ENCODE peak calls at places on chromosomes 16 and 17, in nine cellular contexts. P is pancreas; T is heart left ventricle; A is body of pancreas; Q is left ventricle myocardium inferior; E is NCI-H2029; S is iPS-NIHi11; L is stimulated activated naive B cell treated with anti-CD40 and anti-IgM and Interleukin-4, amounts not matched to agents 10 μg/mL and 1 μg/mL and 100 μg/mL, for 72 hours; C is kidney glomerular epithelial cell. D is an unnamed sample.

GRCh38 chr16:87721622-87722565 is 43.9 kb downstream of the KLHDC4 start:
- DNase-seq in E (no peak), S (no peak), P (no peak), Q (no peak), L (no peak), A (no peak), T (no peak), C (no peak), D (no peak)

GRCh38 chr17:3687949-3688614 is 7.9 kb downstream of the P2RX5 start:
- DNase-seq in S (peak), E (no peak), P (no peak), L (peak), A (no peak), T (no peak), C (no peak), Q (no peak), D (no peak)

GRCh38 chr17:73292031-73292531 is 19.7 kb downstream of the CDC42EP4 start:
- DNase-seq in Q (peak), E (no peak), S (no peak), C (peak), A (peak), L (no peak), T (peak), P (no peak), D (no peak)

GRCh38 chr16:48542020-48542473 is 67.9 kb downstream of the N4BP1 start:
- DNase-seq in Q (peak), S (peak), P (peak), L (no peak), C (peak), T (peak), A (peak), E (no peak), D (no peak)

GRCh38 chr17:15133143-15133542 is 132.0 kb downstream of the PMP22 start:
- DNase-seq in C (no peak), S (no peak), E (no peak), Q (no peak), L (no peak), P (no peak), A (no peak), T (no peak), D (no peak)

GRCh38 chr17:1229354-1229890 is 40.8 kb upstream of the BHLHA9 start:
- DNase-seq in L (peak), S (peak), C (no peak), A (peak), T (peak), P (peak), E (no peak), Q (peak), D (peak)

GRCh38 chr16:4507588-4508345 is 30.8 kb downstream of the CDIP1 start:
- DNase-seq in S (no peak), E (no peak), T (no peak), Q (no peak), A (no peak), P (no peak), C (no peak), L (no peak), D (no peak)

GRCh38 chr17:80456465-80457235 is 19.8 kb downstream of the NPTX1 start:
- DNase-seq in A (peak), E (no peak), Q (peak), S (no peak), C (no peak), T (peak), P (no peak), L (no peak), D (no peak)

GRCh38 chr16:82045471-82046178 is 10.6 kb downstream of the HSD17B2 start:
- DNase-seq in T (no peak), L (no peak), C (no peak), A (no peak), P (no peak), Q (no peak), E (no peak), S (no peak), D (no peak)

D was measured in ecto neural progenitor cell.